ENCODE peak calls at places on chromosome 4, in ten cellular contexts. One of them, this sample, is unnamed.

GRCh38 chr4:83067058-83067639 is 32.2 kb downstream of the COPS4 start:
- DNase-seq in AG20443: no peak
- DNase-seq in GM18507: no peak
- DNase-seq in cardiac septum: no peak
- DNase-seq in occipital lobe: no peak
- DNase-seq in GM23338: no peak
- DNase-seq in pons: no peak
- DNase-seq in HEK293T: no peak
- DNase-seq in SJCRH30: peak
- DNase-seq in stimulated activated CD8-positive, alpha-beta memory T cell treated with anti-CD3 and anti-CD28 coated beads, Interleukin-4, amount 100 ng/mL, for 24 hours: no peak
- DNase-seq in this sample: no peak

GRCh38 chr4:37858112-37858511 is 31.6 kb downstream of the PGM2 start:
- DNase-seq in AG20443: no peak
- DNase-seq in GM18507: no peak
- DNase-seq in cardiac septum: no peak
- DNase-seq in occipital lobe: no peak
- DNase-seq in GM23338: no peak
- DNase-seq in pons: no peak
- DNase-seq in HEK293T: no peak
- DNase-seq in SJCRH30: no peak
- DNase-seq in stimulated activated CD8-positive, alpha-beta memory T cell treated with anti-CD3 and anti-CD28 coated beads, Interleukin-4, amount 100 ng/mL, for 24 hours: no peak
- DNase-seq in this sample: no peak

GRCh38 chr4:184471872-184472539 is 2.3 kb downstream of the IRF2 start:
- DNase-seq in AG20443: peak
- DNase-seq in GM18507: no peak
- DNase-seq in cardiac septum: no peak
- DNase-seq in occipital lobe: no peak
- DNase-seq in GM23338: no peak
- DNase-seq in pons: peak
- DNase-seq in HEK293T: peak
- DNase-seq in SJCRH30: no peak
- DNase-seq in stimulated activated CD8-positive, alpha-beta memory T cell treated with anti-CD3 and anti-CD28 coated beads, Interleukin-4, amount 100 ng/mL, for 24 hours: no peak
- DNase-seq in this sample: no peak

GRCh38 chr4:74821541-74821940 is 27.2 kb upstream of the BTC start:
- DNase-seq in AG20443: no peak
- DNase-seq in GM18507: no peak
- DNase-seq in cardiac septum: no peak
- DNase-seq in occipital lobe: no peak
- DNase-seq in GM23338: no peak
- DNase-seq in pons: no peak
- DNase-seq in HEK293T: no peak
- DNase-seq in SJCRH30: no peak
- DNase-seq in stimulated activated CD8-positive, alpha-beta memory T cell treated with anti-CD3 and anti-CD28 coated beads, Interleukin-4, amount 100 ng/mL, for 24 hours: no peak
- DNase-seq in this sample: no peak

GRCh38 chr4:128831526-128832252 is 22.2 kb downstream of the JADE1 start:
- DNase-seq in AG20443: no peak
- DNase-seq in GM18507: no peak
- DNase-seq in cardiac septum: no peak
- DNase-seq in occipital lobe: peak
- DNase-seq in GM23338: peak
- DNase-seq in pons: no peak
- DNase-seq in HEK293T: peak
- DNase-seq in SJCRH30: no peak
- DNase-seq in stimulated activated CD8-positive, alpha-beta memory T cell treated with anti-CD3 and anti-CD28 coated beads, Interleukin-4, amount 100 ng/mL, for 24 hours: no peak
- DNase-seq in this sample: no peak

GRCh38 chr4:170990989-170991589 is 822.1 kb upstream of the GALNTL6 start:
- DNase-seq in AG20443: no peak
- DNase-seq in GM18507: no peak
- DNase-seq in cardiac septum: no peak
- DNase-seq in occipital lobe: no peak
- DNase-seq in GM23338: peak
- DNase-seq in pons: peak
- DNase-seq in HEK293T: peak
- DNase-seq in SJCRH30: peak
- DNase-seq in stimulated activated CD8-positive, alpha-beta memory T cell treated with anti-CD3 and anti-CD28 coated beads, Interleukin-4, amount 100 ng/mL, for 24 hours: no peak
- DNase-seq in this sample: no peak

GRCh38 chr4:102343964-102344519 is 1.2 kb downstream of the SLC39A8 start:
- DNase-seq in AG20443: no peak
- DNase-seq in GM18507: no peak
- DNase-seq in cardiac septum: peak
- DNase-seq in occipital lobe: peak
- DNase-seq in GM23338: no peak
- DNase-seq in pons: no peak
- DNase-seq in HEK293T: no peak
- DNase-seq in SJCRH30: no peak
- DNase-seq in stimulated activated CD8-positive, alpha-beta memory T cell treated with anti-CD3 and anti-CD28 coated beads, Interleukin-4, amount 100 ng/mL, for 24 hours: peak
- DNase-seq in this sample: no peak

GRCh38 chr4:186072516-186072915 is 3.6 kb downstream of the TLR3 start:
- DNase-seq in AG20443: no peak
- DNase-seq in GM18507: no peak
- DNase-seq in cardiac septum: no peak
- DNase-seq in occipital lobe: no peak
- DNase-seq in GM23338: no peak
- DNase-seq in pons: no peak
- DNase-seq in HEK293T: no peak
- DNase-seq in SJCRH30: no peak
- DNase-seq in stimulated activated CD8-positive, alpha-beta memory T cell treated with anti-CD3 and anti-CD28 coated beads, Interleukin-4, amount 100 ng/mL, for 24 hours: no peak
- DNase-seq in this sample: no peak

GRCh38 chr4:109827672-109828071 is at the start of gene RRH:
- DNase-seq in AG20443: no peak
- DNase-seq in GM18507: no peak
- DNase-seq in cardiac septum: no peak
- DNase-seq in occipital lobe: no peak
- DNase-seq in GM23338: no peak
- DNase-seq in pons: no peak
- DNase-seq in HEK293T: no peak
- DNase-seq in SJCRH30: no peak
- DNase-seq in stimulated activated CD8-positive, alpha-beta memory T cell treated with anti-CD3 and anti-CD28 coated beads, Interleukin-4, amount 100 ng/mL, for 24 hours: no peak
- DNase-seq in this sample: no peak

GRCh38 chr4:120858776-120859175 is 63.8 kb downstream of the PRDM5 start:
- DNase-seq in AG20443: no peak
- DNase-seq in GM18507: no peak
- DNase-seq in cardiac septum: no peak
- DNase-seq in occipital lobe: no peak
- DNase-seq in GM23338: no peak
- DNase-seq in pons: no peak
- DNase-seq in HEK293T: no peak
- DNase-seq in SJCRH30: no peak
- DNase-seq in stimulated activated CD8-positive, alpha-beta memory T cell treated with anti-CD3 and anti-CD28 coated beads, Interleukin-4, amount 100 ng/mL, for 24 hours: no peak
- DNase-seq in this sample: no peak

GRCh38 chr4:173169428-173170209 is 1.0 kb downstream of the GALNT7 start:
- DNase-seq in AG20443: peak
- DNase-seq in GM18507: peak
- DNase-seq in cardiac septum: peak
- DNase-seq in occipital lobe: peak
- DNase-seq in GM23338: peak
- DNase-seq in pons: peak
- DNase-seq in HEK293T: peak
- DNase-seq in SJCRH30: peak
- DNase-seq in stimulated activated CD8-positive, alpha-beta memory T cell treated with anti-CD3 and anti-CD28 coated beads, Interleukin-4, amount 100 ng/mL, for 24 hours: peak
- DNase-seq in this sample: peak

This sample was measured in glutamatergic neuron.